ENCODE peak calls at places on chromosomes 5 and 9, in four cellular contexts. F, X, G and M are unnamed samples.

GRCh38 chr5:96338624-96339023 is 94.4 kb downstream of the PCSK1 start:
- DNase-seq in F (no peak), X (no peak), G (no peak), M (no peak)

GRCh38 chr5:112228672-112229071 is 190.4 kb downstream of the EPB41L4A start:
- DNase-seq in F (peak), X (no peak), G (peak), M (no peak)

GRCh38 chr5:58934629-58935097 is 351.8 kb downstream of the RAB3C start:
- DNase-seq in F (peak), X (no peak), G (no peak), M (no peak)

GRCh38 chr5:78553578-78553977 is 95.0 kb downstream of the LHFPL2 start:
- DNase-seq in F (no peak), X (no peak), G (no peak), M (no peak)

GRCh38 chr9:86547596-86547995 is 193.4 kb upstream of the TUT7 start:
- DNase-seq in F (no peak), X (no peak), G (no peak), M (no peak)

GRCh38 chr9:38363589-38363925 is 28.9 kb upstream of the ALDH1B1 start:
- DNase-seq in F (no peak), X (no peak), G (no peak), M (no peak)

GRCh38 chr5:133427121-133427777 is 185.1 kb downstream of the FSTL4 start:
- DNase-seq in F (no peak), X (no peak), G (no peak), M (no peak)

GRCh38 chr5:142110046-142110531 is 1.5 kb downstream of the NDFIP1 start:
- DNase-seq in F (peak), X (no peak), G (no peak), M (no peak)

GRCh38 chr5:5104550-5104949 is 35.6 kb upstream of the ADAMTS16 start:
- DNase-seq in F (no peak), X (no peak), G (no peak), M (no peak)

GRCh38 chr5:75167345-75167744 is 69.3 kb downstream of the ANKRD31 start:
- DNase-seq in F (no peak), X (no peak), G (no peak), M (peak)

GRCh38 chr9:77819672-77820071 is 171.6 kb upstream of the GNA14 start:
- DNase-seq in F (no peak), X (no peak), G (no peak), M (no peak)

GRCh38 chr5:150136841-150137167 is 18.8 kb downstream of the PDGFRB start:
- DNase-seq in F (no peak), X (no peak), G (no peak), M (no peak)

GRCh38 chr9:7176574-7176973 is 418.8 kb downstream of the KDM4C start:
- DNase-seq in F (no peak), X (peak), G (no peak), M (no peak)

GRCh38 chr5:56840597-56840996 is 25.2 kb downstream of the MAP3K1 start:
- DNase-seq in F (no peak), X (no peak), G (no peak), M (no peak)

GRCh38 chr5:96347502-96348292 is 85.4 kb downstream of the PCSK1 start:
- DNase-seq in F (no peak), X (no peak), G (no peak), M (no peak)

GRCh38 chr5:135318924-135319323 is 80.1 kb downstream of the MACROH2A1 start:
- DNase-seq in F (no peak), X (no peak), G (no peak), M (no peak)

GRCh38 chr5:142529626-142530278 is 156.1 kb downstream of the FGF1 start:
- DNase-seq in F (peak), X (no peak), G (no peak), M (no peak)

GRCh38 chr5:142314606-142315005 is 10.2 kb downstream of the SPRY4 start:
- DNase-seq in F (no peak), X (no peak), G (no peak), M (no peak)

GRCh38 chr5:35919191-35919590 is 19.2 kb downstream of the CAPSL start:
- DNase-seq in F (peak), X (no peak), G (no peak), M (no peak)

GRCh38 chr9:14554866-14555265 is 138.4 kb downstream of the ZDHHC21 start:
- DNase-seq in F (peak), X (no peak), G (no peak), M (no peak)

GRCh38 chr9:99023831-99024230 is 80.1 kb downstream of the COL15A1 start:
- DNase-seq in F (peak), X (peak), G (no peak), M (no peak)

GRCh38 chr5:76204191-76204590 is 121.0 kb downstream of the SV2C start:
- DNase-seq in F (no peak), X (no peak), G (no peak), M (no peak)

GRCh38 chr5:61450170-61450815 is 118.2 kb downstream of the ZSWIM6 start:
- DNase-seq in F (peak), X (no peak), G (no peak), M (no peak)

GRCh38 chr5:101785090-101785489 is 511.0 kb downstream of the SLCO4C1 start:
- DNase-seq in F (no peak), X (no peak), G (no peak), M (no peak)

DNA sequence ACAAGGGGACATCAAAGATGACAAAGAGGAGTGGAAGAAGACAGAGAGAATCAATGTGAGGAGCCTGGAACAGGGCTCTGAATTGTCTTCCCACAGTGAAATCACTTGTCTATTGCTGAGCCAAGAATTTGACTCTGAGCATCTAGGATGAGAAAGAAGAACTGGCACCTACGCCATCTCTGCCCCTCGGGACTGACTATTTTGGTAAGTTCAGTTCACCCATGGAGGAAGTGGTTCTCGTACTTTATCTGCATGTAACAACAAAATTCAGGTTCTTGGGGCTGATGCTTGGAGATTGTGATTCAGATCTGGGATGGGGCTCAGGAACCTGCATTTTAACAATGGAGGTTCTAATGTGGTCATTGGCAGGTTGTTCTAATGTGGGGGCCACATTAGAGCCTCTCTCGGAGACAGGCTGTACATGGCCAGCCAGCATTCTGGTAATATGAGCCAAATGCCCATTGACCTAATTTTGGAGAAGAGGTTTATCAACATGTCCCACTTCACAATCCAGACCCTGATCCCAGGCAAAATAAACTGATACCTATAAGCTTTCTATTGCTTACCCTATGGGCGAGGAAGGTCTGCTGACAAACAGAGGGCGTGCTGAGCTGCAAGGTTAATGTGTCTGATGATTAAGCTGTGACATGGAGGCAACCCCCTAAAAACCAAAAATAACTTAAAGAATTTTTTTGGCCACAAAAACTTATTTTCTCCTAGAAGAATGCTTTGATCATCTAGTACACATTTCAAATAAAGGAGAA is 2.7 kb upstream of the IL12B start:
- DNase-seq in F (no peak), X (no peak), G (no peak), M (no peak)
- H3K4me3 ChIP-seq in F (no peak), X (no peak), G (no peak), M (no peak)

GRCh38 chr9:135648494-135649410 is 9.4 kb upstream of the GLT6D1 start:
- DNase-seq in F (no peak), X (no peak), G (no peak), M (no peak)
- H3K4me3 ChIP-seq in F (no peak), X (no peak), G (no peak), M (no peak)

GRCh38 chr9:21557428-21557768 is 75.3 kb upstream of the IFNE start:
- DNase-seq in F (peak), X (no peak), G (no peak), M (no peak)

GRCh38 chr9:21559402-21560280 is 77.5 kb upstream of the IFNE start:
- DNase-seq in F (peak), X (peak), G (no peak), M (peak)

GRCh38 chr9:21558079-21558478 is 76.0 kb upstream of the IFNE start:
- DNase-seq in F (peak), X (no peak), G (no peak), M (no peak)

GRCh38 chr9:21560281-21560745 is 78.2 kb upstream of the IFNE start:
- DNase-seq in F (no peak), X (no peak), G (no peak), M (no peak)

DNA sequence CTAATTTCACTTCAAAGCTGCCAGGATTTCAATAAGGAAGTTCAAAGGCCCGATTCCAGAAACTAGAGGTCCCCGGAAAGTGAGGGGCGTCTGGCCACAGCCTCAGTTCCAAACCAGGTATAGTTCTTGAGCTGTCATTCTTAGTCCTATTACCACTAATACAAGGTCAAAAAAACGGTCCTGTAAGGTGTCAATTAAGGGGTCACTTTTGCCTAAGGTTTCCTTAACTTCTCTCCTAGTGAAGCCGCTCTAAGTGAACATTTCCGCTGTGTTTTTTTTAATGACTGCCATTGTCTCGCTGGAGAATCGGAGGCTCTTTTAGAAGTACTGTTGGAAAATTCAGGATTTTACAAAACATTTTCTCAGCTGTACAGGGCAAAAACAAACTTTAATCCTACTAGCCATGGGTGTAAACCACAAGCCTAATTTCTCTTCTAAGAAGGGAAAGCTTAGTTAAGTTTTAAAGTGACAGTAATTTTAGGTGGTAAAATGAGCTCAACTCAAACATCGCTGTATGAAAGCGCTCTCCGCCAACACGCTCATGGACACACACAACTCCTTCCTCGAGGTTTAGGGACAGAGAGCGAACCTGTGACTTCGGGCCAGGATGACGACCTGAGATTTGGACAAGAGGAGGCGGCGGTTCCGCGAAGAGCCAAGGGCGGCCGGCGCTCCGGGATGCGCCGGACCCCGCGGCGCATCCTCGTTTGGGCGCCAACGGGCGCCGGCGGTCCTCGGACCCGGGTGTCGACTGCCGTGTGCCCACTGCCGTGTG is 76.7 kb upstream of the IFNE start:
- DNase-seq in F (peak), X (no peak), G (no peak), M (no peak)
- H3K4me3 ChIP-seq in F (peak), X (no peak), G (peak), M (peak)

DNA sequence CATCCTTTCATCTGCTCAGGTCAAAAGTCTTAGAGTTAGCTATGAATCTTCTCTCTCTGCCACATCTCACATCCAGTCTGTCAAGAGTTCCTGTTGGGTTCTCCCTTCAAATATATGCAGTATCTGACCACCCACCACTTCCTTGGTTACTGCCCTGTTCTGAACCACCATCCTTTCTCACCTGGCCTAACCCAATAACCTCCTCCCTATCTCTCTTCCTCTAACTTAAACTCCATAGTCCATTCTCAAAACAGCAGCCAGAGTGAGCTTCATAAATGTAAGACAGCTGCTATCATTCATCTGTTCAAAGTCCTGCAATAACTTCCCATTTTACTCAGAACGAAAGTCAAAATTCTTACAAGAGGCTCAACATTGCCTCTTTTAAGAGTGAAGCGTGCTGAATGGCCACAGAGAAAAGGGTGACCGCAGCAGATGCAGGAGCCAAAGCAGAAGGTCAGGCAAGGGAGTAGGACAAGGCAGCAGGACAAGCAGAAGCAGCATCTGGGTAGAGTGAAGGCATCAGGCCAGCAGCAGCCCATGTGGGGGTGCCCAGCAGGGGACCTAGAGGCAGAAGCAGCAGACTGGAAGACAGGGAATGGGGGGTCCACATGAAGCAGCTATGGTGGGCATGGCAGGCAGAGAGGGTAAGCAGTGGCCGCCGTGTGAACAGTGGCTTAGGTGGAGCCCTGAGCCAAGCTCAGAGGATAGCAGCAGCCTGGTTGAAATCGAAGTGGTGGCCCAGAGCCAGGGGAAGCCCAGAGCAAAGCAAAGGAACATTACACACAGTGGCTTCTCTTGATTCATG is 39.3 kb upstream of the CDC42SE2 start:
- DNase-seq in F (no peak), X (no peak), G (no peak), M (no peak)
- H3K4me3 ChIP-seq in F (no peak), X (no peak), G (no peak), M (no peak)

GRCh38 chr9:93131599-93132286 is 2.3 kb downstream of the NINJ1 start:
- DNase-seq in F (no peak), X (no peak), G (no peak), M (no peak)
- H3K4me3 ChIP-seq in F (no peak), X (no peak), G (no peak), M (no peak)

DNA sequence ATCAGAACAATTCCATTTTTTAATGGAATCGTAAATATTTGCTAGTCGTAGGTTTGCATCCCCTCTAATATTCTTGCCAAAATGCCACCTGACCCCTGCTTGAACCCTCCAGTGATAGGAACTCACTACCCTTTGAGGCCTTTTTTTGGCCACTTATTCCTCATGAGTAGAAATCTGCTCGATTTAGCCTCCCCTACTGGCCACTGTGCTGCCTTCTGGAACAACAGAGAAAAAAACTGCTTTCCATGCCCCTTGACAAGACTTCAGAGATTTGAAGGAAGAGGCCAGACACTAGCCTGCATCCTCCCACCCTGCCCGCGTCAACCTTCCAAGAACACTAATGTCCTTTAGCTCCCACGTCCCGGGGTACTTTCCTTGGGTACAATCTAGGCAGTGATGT is 4.1 kb downstream of the CCDC69 start:
- DNase-seq in F (no peak), X (no peak), G (no peak), M (no peak)
- H3K4me3 ChIP-seq in F (no peak), X (no peak), G (no peak), M (no peak)

GRCh38 chr5:170761048-170761707 is 22.3 kb upstream of the GABRP start:
- DNase-seq in F (no peak), X (no peak), G (no peak), M (no peak)
- H3K4me3 ChIP-seq in F (no peak), X (no peak), G (no peak), M (no peak)